ENCODE peak calls at places on chromosome 21, in eight cellular contexts. X is vagina, G is aorta, A is colonic mucosa, L is suprapubic skin, O is IMR-90, S is pancreas, I is brain microvascular endothelial cell. C is an unnamed sample.
A peak's percentile ranks its signal among the peaks of the same experiment; 100 is the strongest.

GRCh38 chr21:38993561-38993960 is 187.8 kb downstream of the ETS2 start:
- DNase-seq in G (peak; percentile 88), L (no peak), X (no peak), I (peak; percentile 93), S (peak; percentile 23), A (peak; percentile 52), O (peak; percentile 92), C (no peak)

GRCh38 chr21:29490016-29490415 is 191.3 kb downstream of the BACH1 start:
- DNase-seq in X (no peak), L (no peak), S (no peak), G (no peak), A (no peak), I (peak; percentile 40), O (peak; percentile 62), C (no peak)

GRCh38 chr21:26179501-26179900 is 8.9 kb upstream of the APP start:
- DNase-seq in A (no peak), O (no peak), G (no peak), L (no peak), X (no peak), S (no peak), I (no peak), C (no peak)

GRCh38 chr21:42542196-42542595 is 28.5 kb downstream of the SLC37A1 start:
- DNase-seq in X (no peak), L (no peak), G (no peak), S (no peak), O (no peak), I (no peak), A (no peak), C (no peak)

GRCh38 chr21:37220433-37220980 is 46.6 kb downstream of the VPS26C start:
- DNase-seq in X (no peak), L (no peak), A (no peak), O (peak; percentile 50), S (peak; percentile 19), G (no peak), I (peak; percentile 24), C (peak; percentile 37)

GRCh38 chr21:39384674-39385298 is 35.9 kb upstream of the HMGN1 start:
- DNase-seq in S (no peak), G (no peak), O (peak; percentile 55), X (no peak), L (no peak), I (peak; percentile 5), A (no peak), C (no peak)

GRCh38 chr21:29092102-29092959 is 18.9 kb upstream of the CCT8 start:
- DNase-seq in L (no peak), G (no peak), I (peak; percentile 78), X (no peak), A (no peak), O (peak; percentile 73), S (no peak), C (no peak)

GRCh38 chr21:23017989-23018388 is 2019.8 kb downstream of the NCAM2 start:
- DNase-seq in S (no peak), X (no peak), G (no peak), I (no peak), A (no peak), L (no peak), O (no peak), C (no peak)

GRCh38 chr21:42162831-42163510 is 56.0 kb upstream of the ABCG1 start:
- DNase-seq in I (no peak), X (peak; percentile 74), L (peak; percentile 40), G (no peak), O (no peak), A (no peak), S (no peak), C (no peak)

GRCh38 chr21:43979654-43980053 is 32.5 kb upstream of the TRAPPC10 start:
- DNase-seq in A (no peak), S (no peak), I (no peak), O (no peak), G (no peak), L (no peak), X (no peak), C (no peak)

GRCh38 chr21:43697758-43698643 is 20.9 kb upstream of the PDXK start:
- DNase-seq in A (no peak), L (peak; percentile 28), I (no peak), X (no peak), S (no peak), G (no peak), O (peak; percentile 21), C (no peak)

GRCh38 chr21:17925000-17925610 is 105.9 kb upstream of the C21orf91 start:
- DNase-seq in I (peak; percentile 47), O (peak; percentile 54), G (no peak), L (no peak), S (peak; percentile 25), A (peak; percentile 58), X (no peak), C (peak; percentile 58)

GRCh38 chr21:42688841-42689371 is 35.5 kb downstream of the PDE9A start:
- DNase-seq in O (no peak), S (no peak), G (peak; percentile 40), I (no peak), A (no peak), X (no peak), L (no peak), C (no peak)

GRCh38 chr21:28521932-28522826 is 470.5 kb downstream of the LTN1 start:
- DNase-seq in X (no peak), S (no peak), A (no peak), L (no peak), G (no peak), O (peak; percentile 79), I (peak; percentile 47), C (no peak)

GRCh38 chr21:35254006-35254751 is 205.1 kb upstream of the RUNX1 start:
- DNase-seq in I (peak; percentile 80), S (no peak), L (no peak), X (peak; percentile 93), G (no peak), A (peak; percentile 46), O (peak; percentile 87), C (no peak)

GRCh38 chr21:36703626-36704280 is 4.8 kb downstream of the SIM2 start:
- DNase-seq in I (no peak), S (no peak), L (no peak), O (no peak), X (no peak), G (no peak), A (no peak), C (no peak)

GRCh38 chr21:26684866-26685265 is 111.8 kb upstream of the CYYR1 start:
- DNase-seq in A (no peak), L (no peak), O (no peak), I (no peak), S (no peak), G (no peak), X (no peak), C (no peak)

DNA sequence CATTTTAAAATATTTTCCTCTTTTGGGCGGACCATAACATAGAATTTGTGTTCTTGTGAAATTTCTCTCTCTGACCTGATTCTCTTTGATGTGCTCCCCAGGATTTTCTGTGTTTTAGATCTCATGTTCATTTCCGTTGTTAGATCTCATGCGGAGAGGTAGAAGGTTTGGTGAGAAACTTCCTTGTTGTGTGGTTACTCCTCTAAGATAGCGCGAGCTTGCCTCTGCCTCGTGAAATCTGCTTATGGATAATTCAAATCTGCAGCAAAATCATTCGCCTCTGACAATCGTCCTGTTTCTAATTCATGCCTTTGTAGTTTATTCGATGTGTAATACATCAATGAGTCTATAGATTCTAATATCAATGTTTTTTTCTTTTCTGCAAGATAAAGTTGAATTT is 580.4 kb downstream of the USP25 start:
- DNase-seq in S (no peak), O (no peak), X (no peak), G (no peak), I (no peak), A (no peak), L (no peak), C (no peak)
- H3K4me3 ChIP-seq in S (no peak overlapping the region), O (no peak overlapping the region), X (no peak overlapping the region), G (no peak overlapping the region), I (no peak overlapping the region), A (no peak overlapping the region), L (no peak overlapping the region), C (no peak overlapping the region)

GRCh38 chr21:46637952-46638746 is 2.7 kb downstream of the PRMT2 start:
- DNase-seq in O (no peak), X (no peak), A (no peak), I (no peak), S (no peak), G (no peak), L (no peak), C (no peak)
- H3K36me3 ChIP-seq in O (peaks cover 16% of the 10 kb centered on the region), X (no peaks in the 10 kb centered on the region), A (no peaks in the 10 kb centered on the region), I (peaks cover 14% of the 10 kb centered on the region), S (no peaks in the 10 kb centered on the region), G (no peaks in the 10 kb centered on the region), L (peaks cover 18% of the 10 kb centered on the region), C (peaks cover 20% of the 10 kb centered on the region)

DNA sequence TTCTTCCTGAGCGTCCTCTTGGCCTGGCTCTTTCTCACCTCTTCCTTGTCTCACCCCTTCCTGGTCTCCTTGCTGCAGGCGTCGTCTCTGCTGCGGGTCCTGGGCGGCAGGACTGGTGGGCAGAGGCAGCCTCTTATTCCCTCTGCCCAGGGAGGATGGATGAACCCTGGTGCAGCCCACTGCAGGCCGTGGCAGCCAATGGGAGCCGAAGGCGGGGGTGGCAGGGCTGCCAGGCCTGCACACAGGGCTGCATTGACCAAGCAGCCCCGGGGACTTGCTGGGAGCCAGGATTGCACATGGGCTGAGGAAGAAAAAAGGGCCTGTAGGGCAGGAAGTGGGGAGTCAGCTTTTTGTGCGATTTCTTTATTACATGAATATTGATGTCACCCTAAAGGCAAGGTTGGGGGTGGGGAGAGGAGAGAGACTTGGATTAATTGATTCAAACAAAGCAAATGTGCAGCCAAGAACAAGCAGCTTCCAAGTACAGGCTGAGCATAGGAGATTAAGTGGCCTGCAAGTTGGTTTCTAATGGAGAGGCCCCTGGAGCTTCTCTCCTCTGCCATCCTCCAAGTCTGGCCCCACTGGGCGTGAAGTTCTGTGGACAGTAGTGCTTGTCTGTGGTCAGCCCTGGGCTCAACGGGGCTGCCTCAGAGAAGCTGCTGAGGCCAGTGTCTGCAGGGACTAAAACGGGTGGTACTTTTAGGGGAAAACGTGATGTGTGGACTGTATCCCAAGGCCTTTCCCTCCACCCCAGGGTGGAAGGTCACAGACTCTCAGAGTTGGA is at the start of gene S100B:
- DNase-seq in I (no peak), G (no peak), X (no peak), A (no peak), L (no peak), O (no peak), S (no peak), C (no peak)
- H3K4me3 ChIP-seq in I (no peak within 1 kb of the TSS), G (no peak within 1 kb of the TSS), X (no peak within 1 kb of the TSS), A (no peak within 1 kb of the TSS), L (no peak within 1 kb of the TSS), O (no peak within 1 kb of the TSS), S (no peak within 1 kb of the TSS), C (no peak within 1 kb of the TSS)

GRCh38 chr21:45461806-45462341 is 56.9 kb downstream of the COL18A1 start:
- DNase-seq in G (no peak), X (no peak), L (no peak), A (no peak), I (no peak), O (no peak), S (no peak), C (no peak)

GRCh38 chr21:45460011-45460565 is 55.1 kb downstream of the COL18A1 start:
- DNase-seq in I (no peak), L (no peak), G (peak; percentile 41), A (no peak), O (no peak), X (no peak), S (no peak), C (no peak)

GRCh38 chr21:45459171-45460010 is 54.4 kb downstream of the COL18A1 start:
- DNase-seq in A (no peak), G (peak; percentile 43), O (no peak), L (no peak), I (no peak), S (no peak), X (no peak), C (no peak)

GRCh38 chr21:45461369-45461750 is 56.4 kb downstream of the COL18A1 start:
- DNase-seq in I (no peak), X (no peak), S (no peak), A (no peak), G (no peak), L (no peak), O (no peak), C (no peak)

GRCh38 chr21:45460611-45461368 is 55.8 kb downstream of the COL18A1 start:
- DNase-seq in X (no peak), A (no peak), O (peak; percentile 91), I (peak; percentile 90), G (peak; percentile 30), S (no peak), L (no peak), C (no peak)
- H3K36me3 ChIP-seq in X (no peaks in the 10 kb centered on the region), A (no peaks in the 10 kb centered on the region), O (peaks cover 18% of the 10 kb centered on the region), I (peaks cover 7% of the 10 kb centered on the region), G (no peaks in the 10 kb centered on the region), S (no peaks in the 10 kb centered on the region), L (peaks cover 6% of the 10 kb centered on the region), C (no peaks in the 10 kb centered on the region)